ENCODE peak calls at places on chromosome 5, in nine cellular contexts. One of them, this sample, is unnamed. For H3K9me3, the result is how much of the 10 kb centered on the place peaks cover.

GRCh38 chr5:93578179-93578812 is 2.7 kb downstream of the NR2F1-AS1 start:
- DNase-seq in CD8-positive, alpha-beta T cell: no peak
- DNase-seq in psoas muscle: no peak
- DNase-seq in A549: no peak
- DNase-seq in tibial artery: no peak
- DNase-seq in IMR-90: peak
- DNase-seq in mesenchymal stem cell: peak
- DNase-seq in PC-3: no peak
- DNase-seq in left ventricle myocardium inferior: no peak
- DNase-seq in this sample: no peak

GRCh38 chr5:135248801-135249231 is 150.2 kb downstream of the MACROH2A1 start:
- DNase-seq in A549: no peak
- DNase-seq in IMR-90: no peak
- DNase-seq in PC-3: no peak
- DNase-seq in mesenchymal stem cell: no peak
- DNase-seq in left ventricle myocardium inferior: no peak
- DNase-seq in psoas muscle: no peak
- DNase-seq in tibial artery: no peak
- DNase-seq in CD8-positive, alpha-beta T cell: no peak
- DNase-seq in this sample: peak

GRCh38 chr5:126000533-126000932 is 422.7 kb upstream of the GRAMD2B start:
- DNase-seq in tibial artery: no peak
- DNase-seq in left ventricle myocardium inferior: no peak
- DNase-seq in PC-3: no peak
- DNase-seq in IMR-90: no peak
- DNase-seq in psoas muscle: no peak
- DNase-seq in CD8-positive, alpha-beta T cell: no peak
- DNase-seq in mesenchymal stem cell: no peak
- DNase-seq in A549: no peak
- DNase-seq in this sample: no peak

GRCh38 chr5:170070556-170071412 is 34.9 kb upstream of the FOXI1 start:
- DNase-seq in psoas muscle: no peak
- DNase-seq in mesenchymal stem cell: peak
- DNase-seq in PC-3: peak
- DNase-seq in A549: peak
- DNase-seq in tibial artery: no peak
- DNase-seq in CD8-positive, alpha-beta T cell: no peak
- DNase-seq in left ventricle myocardium inferior: peak
- DNase-seq in IMR-90: peak
- DNase-seq in this sample: peak

GRCh38 chr5:172733179-172733973 is 37.6 kb downstream of the DUSP1 start:
- DNase-seq in mesenchymal stem cell: peak
- DNase-seq in PC-3: no peak
- DNase-seq in A549: no peak
- DNase-seq in tibial artery: peak
- DNase-seq in psoas muscle: peak
- DNase-seq in CD8-positive, alpha-beta T cell: no peak
- DNase-seq in IMR-90: peak
- DNase-seq in left ventricle myocardium inferior: peak
- DNase-seq in this sample: peak

GRCh38 chr5:177458122-177458681 is 11.6 kb downstream of the PRR7 start:
- DNase-seq in left ventricle myocardium inferior: no peak
- DNase-seq in tibial artery: no peak
- DNase-seq in PC-3: no peak
- DNase-seq in IMR-90: no peak
- DNase-seq in CD8-positive, alpha-beta T cell: no peak
- DNase-seq in mesenchymal stem cell: no peak
- DNase-seq in psoas muscle: no peak
- DNase-seq in A549: no peak
- DNase-seq in this sample: peak

GRCh38 chr5:154118832-154119442 is 71.6 kb upstream of the GALNT10 start:
- DNase-seq in left ventricle myocardium inferior: no peak
- DNase-seq in IMR-90: peak
- DNase-seq in CD8-positive, alpha-beta T cell: no peak
- DNase-seq in psoas muscle: no peak
- DNase-seq in PC-3: peak
- DNase-seq in tibial artery: no peak
- DNase-seq in A549: no peak
- DNase-seq in mesenchymal stem cell: no peak
- DNase-seq in this sample: no peak

GRCh38 chr5:150488519-150489357 is 19.2 kb upstream of the NDST1 start:
- DNase-seq in IMR-90: peak
- DNase-seq in left ventricle myocardium inferior: peak
- DNase-seq in mesenchymal stem cell: peak
- DNase-seq in tibial artery: peak
- DNase-seq in A549: no peak
- DNase-seq in psoas muscle: peak
- DNase-seq in CD8-positive, alpha-beta T cell: no peak
- DNase-seq in PC-3: peak
- DNase-seq in this sample: peak

GRCh38 chr5:10582512-10582897 is 18.6 kb downstream of the ANKRD33B start:
- DNase-seq in CD8-positive, alpha-beta T cell: no peak
- DNase-seq in psoas muscle: no peak
- DNase-seq in IMR-90: no peak
- DNase-seq in tibial artery: no peak
- DNase-seq in PC-3: no peak
- DNase-seq in A549: no peak
- DNase-seq in left ventricle myocardium inferior: no peak
- DNase-seq in mesenchymal stem cell: no peak
- DNase-seq in this sample: no peak

GRCh38 chr5:10584714-10585113 is 20.8 kb downstream of the ANKRD33B start:
- DNase-seq in tibial artery: no peak
- DNase-seq in PC-3: no peak
- DNase-seq in psoas muscle: no peak
- DNase-seq in A549: no peak
- DNase-seq in left ventricle myocardium inferior: no peak
- DNase-seq in mesenchymal stem cell: no peak
- DNase-seq in CD8-positive, alpha-beta T cell: no peak
- DNase-seq in IMR-90: no peak
- DNase-seq in this sample: no peak

GRCh38 chr5:10585120-10585915 is 21.4 kb downstream of the ANKRD33B start:
- DNase-seq in left ventricle myocardium inferior: no peak
- DNase-seq in mesenchymal stem cell: no peak
- DNase-seq in psoas muscle: no peak
- DNase-seq in tibial artery: no peak
- DNase-seq in CD8-positive, alpha-beta T cell: no peak
- DNase-seq in A549: no peak
- DNase-seq in PC-3: no peak
- DNase-seq in IMR-90: no peak
- DNase-seq in this sample: no peak

GRCh38 chr5:10581867-10582511 is 18.1 kb downstream of the ANKRD33B start:
- DNase-seq in left ventricle myocardium inferior: no peak
- DNase-seq in IMR-90: no peak
- DNase-seq in CD8-positive, alpha-beta T cell: no peak
- DNase-seq in A549: no peak
- DNase-seq in mesenchymal stem cell: no peak
- DNase-seq in psoas muscle: no peak
- DNase-seq in PC-3: no peak
- DNase-seq in tibial artery: no peak
- DNase-seq in this sample: no peak

GRCh38 chr5:10583663-10584572 is 20.0 kb downstream of the ANKRD33B start:
- DNase-seq in tibial artery: no peak
- DNase-seq in IMR-90: no peak
- DNase-seq in CD8-positive, alpha-beta T cell: no peak
- DNase-seq in mesenchymal stem cell: no peak
- DNase-seq in left ventricle myocardium inferior: no peak
- DNase-seq in PC-3: no peak
- DNase-seq in A549: no peak
- DNase-seq in psoas muscle: no peak
- DNase-seq in this sample: no peak
- H3K27ac ChIP-seq in tibial artery: peak
- H3K27ac ChIP-seq in IMR-90: no peak
- H3K27ac ChIP-seq in CD8-positive, alpha-beta T cell: no peak
- H3K27ac ChIP-seq in mesenchymal stem cell: no peak
- H3K27ac ChIP-seq in left ventricle myocardium inferior: peak
- H3K27ac ChIP-seq in PC-3: no peak
- H3K27ac ChIP-seq in A549: no peak
- H3K27ac ChIP-seq in psoas muscle: peak
- H3K27ac ChIP-seq in this sample: no peak

GRCh38 chr5:159824188-159825153 is 91.8 kb upstream of the ADRA1B start:
- DNase-seq in PC-3: peak
- DNase-seq in left ventricle myocardium inferior: no peak
- DNase-seq in psoas muscle: no peak
- DNase-seq in IMR-90: no peak
- DNase-seq in A549: no peak
- DNase-seq in mesenchymal stem cell: no peak
- DNase-seq in CD8-positive, alpha-beta T cell: no peak
- DNase-seq in tibial artery: no peak
- DNase-seq in this sample: no peak
- H3K4me3 ChIP-seq in PC-3: no peak
- H3K4me3 ChIP-seq in left ventricle myocardium inferior: no peak
- H3K4me3 ChIP-seq in psoas muscle: no peak
- H3K4me3 ChIP-seq in IMR-90: no peak
- H3K4me3 ChIP-seq in A549: no peak
- H3K4me3 ChIP-seq in mesenchymal stem cell: no peak
- H3K4me3 ChIP-seq in CD8-positive, alpha-beta T cell: no peak
- H3K4me3 ChIP-seq in tibial artery: no peak
- H3K4me3 ChIP-seq in this sample: no peak

GRCh38 chr5:160619381-160619780 is 197.7 kb downstream of the PTTG1 start:
- DNase-seq in left ventricle myocardium inferior: no peak
- DNase-seq in psoas muscle: no peak
- DNase-seq in mesenchymal stem cell: no peak
- DNase-seq in tibial artery: no peak
- DNase-seq in CD8-positive, alpha-beta T cell: no peak
- DNase-seq in PC-3: no peak
- DNase-seq in IMR-90: no peak
- DNase-seq in A549: no peak
- DNase-seq in this sample: no peak

GRCh38 chr5:160621503-160621902 is 199.8 kb downstream of the PTTG1 start:
- DNase-seq in CD8-positive, alpha-beta T cell: no peak
- DNase-seq in tibial artery: no peak
- DNase-seq in psoas muscle: no peak
- DNase-seq in A549: no peak
- DNase-seq in IMR-90: no peak
- DNase-seq in mesenchymal stem cell: no peak
- DNase-seq in left ventricle myocardium inferior: no peak
- DNase-seq in PC-3: no peak
- DNase-seq in this sample: no peak

GRCh38 chr5:160616712-160617497 is 195.2 kb downstream of the PTTG1 start:
- DNase-seq in psoas muscle: no peak
- DNase-seq in tibial artery: no peak
- DNase-seq in A549: no peak
- DNase-seq in CD8-positive, alpha-beta T cell: no peak
- DNase-seq in mesenchymal stem cell: no peak
- DNase-seq in left ventricle myocardium inferior: no peak
- DNase-seq in PC-3: no peak
- DNase-seq in IMR-90: no peak
- DNase-seq in this sample: no peak

DNA sequence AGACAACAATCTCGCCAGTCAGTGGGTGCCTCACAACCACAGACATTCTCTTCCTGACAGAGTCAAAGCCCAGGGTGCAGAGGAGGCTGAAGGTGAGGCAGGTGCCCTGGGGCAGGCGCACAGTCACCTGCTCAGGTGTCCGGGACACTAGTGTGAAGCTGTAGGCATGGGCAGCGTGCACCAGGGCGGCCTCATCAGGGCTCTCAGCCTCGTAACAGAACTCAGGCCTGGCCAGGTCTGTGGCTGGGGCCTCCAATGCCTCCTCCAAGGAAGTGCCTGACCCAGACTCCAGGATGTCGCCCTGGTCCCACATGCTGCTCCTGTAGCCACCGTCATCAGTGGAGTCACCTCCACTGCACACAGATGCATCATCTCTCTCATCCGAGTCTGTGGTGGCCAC is 198.7 kb downstream of the PTTG1 start:
- DNase-seq in IMR-90: no peak
- DNase-seq in A549: no peak
- DNase-seq in psoas muscle: no peak
- DNase-seq in tibial artery: no peak
- DNase-seq in mesenchymal stem cell: no peak
- DNase-seq in left ventricle myocardium inferior: no peak
- DNase-seq in CD8-positive, alpha-beta T cell: no peak
- DNase-seq in PC-3: no peak
- DNase-seq in this sample: no peak
- H3K9me3 ChIP-seq in IMR-90: under half
- H3K9me3 ChIP-seq in A549: under half
- H3K9me3 ChIP-seq in psoas muscle: under half
- H3K9me3 ChIP-seq in tibial artery: under half
- H3K9me3 ChIP-seq in mesenchymal stem cell: under half
- H3K9me3 ChIP-seq in left ventricle myocardium inferior: under half
- H3K9me3 ChIP-seq in CD8-positive, alpha-beta T cell: under half
- H3K9me3 ChIP-seq in PC-3: under half
- H3K9me3 ChIP-seq in this sample: under half

GRCh38 chr5:54988218-54988617 is 2.8 kb upstream of the ESM1 start:
- DNase-seq in IMR-90: no peak
- DNase-seq in CD8-positive, alpha-beta T cell: no peak
- DNase-seq in PC-3: no peak
- DNase-seq in tibial artery: no peak
- DNase-seq in A549: no peak
- DNase-seq in mesenchymal stem cell: no peak
- DNase-seq in psoas muscle: no peak
- DNase-seq in left ventricle myocardium inferior: no peak
- DNase-seq in this sample: no peak

GRCh38 chr5:54993318-54993717 is 7.9 kb upstream of the ESM1 start:
- DNase-seq in IMR-90: peak
- DNase-seq in A549: no peak
- DNase-seq in mesenchymal stem cell: no peak
- DNase-seq in CD8-positive, alpha-beta T cell: no peak
- DNase-seq in PC-3: peak
- DNase-seq in tibial artery: no peak
- DNase-seq in left ventricle myocardium inferior: no peak
- DNase-seq in psoas muscle: no peak
- DNase-seq in this sample: no peak

GRCh38 chr5:54991446-54991845 is 6.1 kb upstream of the ESM1 start:
- DNase-seq in PC-3: no peak
- DNase-seq in left ventricle myocardium inferior: no peak
- DNase-seq in mesenchymal stem cell: no peak
- DNase-seq in IMR-90: no peak
- DNase-seq in tibial artery: no peak
- DNase-seq in A549: no peak
- DNase-seq in psoas muscle: no peak
- DNase-seq in CD8-positive, alpha-beta T cell: no peak
- DNase-seq in this sample: no peak

GRCh38 chr5:54988817-54989216 is 3.4 kb upstream of the ESM1 start:
- DNase-seq in PC-3: no peak
- DNase-seq in CD8-positive, alpha-beta T cell: no peak
- DNase-seq in tibial artery: no peak
- DNase-seq in psoas muscle: no peak
- DNase-seq in mesenchymal stem cell: no peak
- DNase-seq in IMR-90: no peak
- DNase-seq in left ventricle myocardium inferior: no peak
- DNase-seq in A549: no peak
- DNase-seq in this sample: no peak

GRCh38 chr5:54990751-54991349 is 5.5 kb upstream of the ESM1 start:
- DNase-seq in left ventricle myocardium inferior: no peak
- DNase-seq in A549: no peak
- DNase-seq in CD8-positive, alpha-beta T cell: no peak
- DNase-seq in IMR-90: peak
- DNase-seq in psoas muscle: no peak
- DNase-seq in tibial artery: no peak
- DNase-seq in mesenchymal stem cell: peak
- DNase-seq in PC-3: peak
- DNase-seq in this sample: no peak
- H3K27ac ChIP-seq in left ventricle myocardium inferior: no peak
- H3K27ac ChIP-seq in A549: no peak
- H3K27ac ChIP-seq in CD8-positive, alpha-beta T cell: no peak
- H3K27ac ChIP-seq in IMR-90: no peak
- H3K27ac ChIP-seq in psoas muscle: no peak
- H3K27ac ChIP-seq in tibial artery: no peak
- H3K27ac ChIP-seq in mesenchymal stem cell: no peak
- H3K27ac ChIP-seq in PC-3: peak
- H3K27ac ChIP-seq in this sample: no peak

GRCh38 chr5:143648696-143649095 is 163.3 kb upstream of the HMHB1 start:
- DNase-seq in A549: no peak
- DNase-seq in CD8-positive, alpha-beta T cell: no peak
- DNase-seq in PC-3: no peak
- DNase-seq in tibial artery: no peak
- DNase-seq in mesenchymal stem cell: no peak
- DNase-seq in psoas muscle: no peak
- DNase-seq in IMR-90: no peak
- DNase-seq in left ventricle myocardium inferior: no peak
- DNase-seq in this sample: no peak
- H3K4me3 ChIP-seq in A549: no peak
- H3K4me3 ChIP-seq in CD8-positive, alpha-beta T cell: no peak
- H3K4me3 ChIP-seq in PC-3: no peak
- H3K4me3 ChIP-seq in tibial artery: no peak
- H3K4me3 ChIP-seq in mesenchymal stem cell: no peak
- H3K4me3 ChIP-seq in psoas muscle: no peak
- H3K4me3 ChIP-seq in IMR-90: no peak
- H3K4me3 ChIP-seq in left ventricle myocardium inferior: no peak
- H3K4me3 ChIP-seq in this sample: no peak

This sample was measured in sigmoid colon.